ENCODE peak calls at places on chromosome 4, in four cellular contexts. H is GM23248, P is fibroblast of lung, X is heart left ventricle. M is an unnamed sample. For H3K4me1, the result is how much of the 10 kb centered on the place peaks cover.

GRCh38 chr4:182869697-182870096 is 47.5 kb downstream of the DCTD start:
- DNase-seq in H (no peak), P (no peak), X (no peak), M (no peak)

GRCh38 chr4:137310593-137311490 is 221.5 kb downstream of the PCDH18 start:
- DNase-seq in H (peak), P (peak), X (no peak), M (no peak)

GRCh38 chr4:54096563-54096962 is 3.4 kb upstream of the GSX2 start:
- DNase-seq in H (no peak), P (no peak), X (no peak), M (no peak)

GRCh38 chr4:165288639-165289428 is 38.6 kb upstream of the MSMO1 start:
- DNase-seq in H (peak), P (peak), X (no peak), M (no peak)

GRCh38 chr4:146514651-146515379 is 6.9 kb downstream of the SLC10A7 start:
- DNase-seq in H (no peak), P (no peak), X (no peak), M (no peak)

GRCh38 chr4:151744614-151745013 is 16.2 kb downstream of the GATB start:
- DNase-seq in H (peak), P (peak), X (no peak), M (no peak)

GRCh38 chr4:150573534-150573933 is 8.4 kb upstream of the MAB21L2 start:
- DNase-seq in H (peak), P (peak), X (no peak), M (no peak)

GRCh38 chr4:16597829-16598228 is 300.6 kb downstream of the LDB2 start:
- DNase-seq in H (peak), P (peak), X (no peak), M (no peak)

GRCh38 chr4:153497091-153497531 is 31.0 kb downstream of the TMEM131L start:
- DNase-seq in H (peak), P (peak), X (no peak), M (no peak)

GRCh38 chr4:127410201-127410600 is 222.6 kb upstream of the INTU start:
- DNase-seq in H (peak), P (no peak), X (peak), M (no peak)

GRCh38 chr4:173448103-173448502 is 49.2 kb upstream of the SCRG1 start:
- DNase-seq in H (peak), P (peak), X (peak), M (no peak)

GRCh38 chr4:52172166-52172565 is 121.1 kb downstream of the SPATA18 start:
- DNase-seq in H (peak), P (no peak), X (no peak), M (no peak)

GRCh38 chr4:124105212-124105611 is 607.3 kb downstream of the ANKRD50 start:
- DNase-seq in H (peak), P (peak), X (no peak), M (no peak)

GRCh38 chr4:1958276-1959103 is 50.3 kb downstream of the NELFA start:
- DNase-seq in H (no peak), P (no peak), X (no peak), M (no peak)

GRCh38 chr4:40434126-40434692 is 99.1 kb downstream of the CHRNA9 start:
- DNase-seq in H (no peak), P (no peak), X (no peak), M (no peak)

GRCh38 chr4:159142254-159142653 is 39.4 kb downstream of the RAPGEF2 start:
- DNase-seq in H (peak), P (peak), X (no peak), M (peak)

GRCh38 chr4:515251-515650 is 16.2 kb downstream of the PIGG start:
- DNase-seq in H (no peak), P (no peak), X (no peak), M (no peak)

GRCh38 chr4:153790962-153791551 is 2.2 kb upstream of the SFRP2 start:
- DNase-seq in H (peak), P (peak), X (no peak), M (no peak)

GRCh38 chr4:10643600-10644425 is 40.8 kb downstream of the CLNK start:
- DNase-seq in H (no peak), P (peak), X (no peak), M (no peak)

GRCh38 chr4:133968174-133968573 is 233.4 kb downstream of the PABPC4L start:
- DNase-seq in H (no peak), P (no peak), X (no peak), M (no peak)

GRCh38 chr4:142703694-142704309 is 142.3 kb downstream of the INPP4B start:
- DNase-seq in H (no peak), P (no peak), X (no peak), M (no peak)

GRCh38 chr4:52421811-52422213 is 237.3 kb downstream of the USP46 start:
- DNase-seq in H (no peak), P (no peak), X (no peak), M (no peak)

GRCh38 chr4:17310269-17310652 is 201.6 kb downstream of the QDPR start:
- DNase-seq in H (peak), P (peak), X (no peak), M (no peak)

GRCh38 chr4:104967034-104967401 is 179.7 kb upstream of the TET2 start:
- DNase-seq in H (no peak), P (no peak), X (no peak), M (no peak)
- H3K4me3 ChIP-seq in H (no peak), P (no peak), X (no peak), M (no peak)

GRCh38 chr4:78454016-78454415 is 97.6 kb upstream of the ANXA3 start:
- DNase-seq in H (no peak), P (no peak), X (no peak), M (no peak)

GRCh38 chr4:78460368-78460767 is 91.2 kb upstream of the ANXA3 start:
- DNase-seq in H (no peak), P (no peak), X (no peak), M (no peak)

GRCh38 chr4:78459327-78459726 is 92.2 kb upstream of the ANXA3 start:
- DNase-seq in H (no peak), P (no peak), X (no peak), M (no peak)

GRCh38 chr4:78457751-78458150 is 93.8 kb upstream of the ANXA3 start:
- DNase-seq in H (no peak), P (no peak), X (no peak), M (no peak)
- H3K4me1 ChIP-seq in H (under half), P (under half), X (under half), M (under half)

GRCh38 chr4:85862896-85863295 is 387.9 kb downstream of the ARHGAP24 start:
- DNase-seq in H (no peak), P (no peak), X (no peak), M (no peak)

GRCh38 chr4:85865256-85865655 is 390.3 kb downstream of the ARHGAP24 start:
- DNase-seq in H (no peak), P (no peak), X (no peak), M (no peak)

GRCh38 chr4:85864806-85865205 is 389.9 kb downstream of the ARHGAP24 start:
- DNase-seq in H (no peak), P (no peak), X (no peak), M (no peak)

GRCh38 chr4:85861064-85861767 is 386.3 kb downstream of the ARHGAP24 start:
- DNase-seq in H (no peak), P (no peak), X (no peak), M (no peak)

GRCh38 chr4:85860066-85860465 is 385.1 kb downstream of the ARHGAP24 start:
- DNase-seq in H (peak), P (peak), X (no peak), M (no peak)
- H3K4me3 ChIP-seq in H (peak), P (no peak), X (no peak), M (no peak)

DNA sequence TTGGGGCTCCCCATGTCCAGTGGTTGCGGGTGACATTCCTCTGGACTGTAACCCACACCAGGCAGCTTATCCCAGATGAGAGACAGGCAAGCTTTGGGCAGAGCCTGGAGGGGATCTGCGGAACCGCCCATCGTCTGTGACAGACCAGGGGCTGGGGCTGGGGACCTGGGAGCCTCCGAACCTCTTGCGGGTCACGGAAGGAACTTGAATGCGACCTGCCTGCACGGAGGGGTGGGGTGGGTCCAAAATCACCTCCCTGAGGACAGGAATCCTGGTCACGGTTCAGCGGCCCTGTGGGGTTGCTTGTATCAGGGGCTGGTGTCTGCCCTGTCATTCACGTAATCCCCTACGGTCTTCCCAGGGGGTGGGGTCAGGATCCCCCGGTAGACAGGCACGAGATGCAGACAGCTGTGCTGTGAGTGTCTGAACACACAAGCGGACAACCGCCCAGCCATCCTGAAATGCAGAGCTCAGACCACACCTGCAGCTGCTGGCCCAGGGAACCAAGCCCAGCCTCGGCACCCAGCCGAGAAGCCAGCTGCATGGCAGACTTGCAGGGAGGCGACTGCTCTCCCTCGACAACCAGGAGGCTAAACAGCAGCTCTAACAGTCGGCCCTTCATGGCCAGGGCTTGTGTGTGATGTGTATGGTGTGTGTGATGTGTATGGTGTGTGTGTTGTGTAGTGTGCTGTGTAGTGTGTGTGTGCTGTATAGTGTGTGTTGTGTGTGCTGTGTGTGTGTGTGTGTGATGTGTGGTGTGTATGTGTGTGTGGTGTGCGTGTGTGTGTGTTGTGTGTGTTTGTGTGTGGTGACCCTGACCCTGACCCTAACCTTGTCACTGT is 105.9 kb upstream of the ADRA2C start:
- DNase-seq in H (no peak), P (no peak), X (no peak), M (no peak)
- H3K4me1 ChIP-seq in H (under half), P (under half), X (under half), M (under half)

GRCh38 chr4:184907810-184908209 is 82.0 kb upstream of the ACSL1 start:
- DNase-seq in H (no peak), P (no peak), X (no peak), M (no peak)
- H3K4me3 ChIP-seq in H (no peak), P (no peak), X (no peak), M (no peak)

GRCh38 chr4:121686265-121686664 is 10.5 kb downstream of the ANXA5 start:
- DNase-seq in H (no peak), P (no peak), X (no peak), M (no peak)

GRCh38 chr4:121685257-121685656 is 11.5 kb downstream of the ANXA5 start:
- DNase-seq in H (no peak), P (no peak), X (no peak), M (no peak)

GRCh38 chr4:121688696-121689095 is 8.1 kb downstream of the ANXA5 start:
- DNase-seq in H (no peak), P (no peak), X (no peak), M (no peak)

GRCh38 chr4:121690001-121690400 is 6.8 kb downstream of the ANXA5 start:
- DNase-seq in H (peak), P (peak), X (no peak), M (no peak)

GRCh38 chr4:121688261-121688660 is 8.5 kb downstream of the ANXA5 start:
- DNase-seq in H (no peak), P (no peak), X (no peak), M (no peak)
- H3K4me1 ChIP-seq in H (half or more), P (under half), X (half or more), M (under half)

M was measured in gastrocnemius medialis.